ENCODE peak calls at places on chromosomes 3 and 15, in six cellular contexts. W is COLO829, G is NCI-H774, E is ELF-1, M is T-helper 9 cell, S is AG10803. A is an unnamed sample.
A peak's percentile ranks its signal among the peaks of the same experiment; 100 is the strongest.

GRCh38 chr3:61181874-61182273 is 69.4 kb downstream of the FHIT start:
- DNase-seq in W (peak; percentile 97), G (no peak), E (no peak), M (no peak), S (peak; percentile 1), A (peak; percentile 27)

GRCh38 chr3:104907507-104907906 is 459.2 kb upstream of the ALCAM start:
- DNase-seq in W (peak; percentile 11), G (no peak), E (no peak), M (no peak), S (peak; percentile 81), A (peak; percentile 90)

GRCh38 chr15:62432702-62433398 is 267.8 kb upstream of the C2CD4B start:
- DNase-seq in W (no peak), G (no peak), E (no peak), M (no peak), S (peak; percentile 77), A (no peak)

GRCh38 chr3:150419076-150419868 is 11.2 kb downstream of the TSC22D2 start:
- DNase-seq in W (no peak), G (no peak), E (no peak), M (no peak), S (no peak), A (no peak)

GRCh38 chr3:77373619-77374018 is 333.7 kb downstream of the ROBO2 start:
- DNase-seq in W (no peak), G (no peak), E (peak; percentile 1), M (no peak), S (no peak), A (no peak)

GRCh38 chr3:181999314-181999713 is 287.6 kb downstream of the SOX2 start:
- DNase-seq in W (no peak), G (no peak), E (no peak), M (no peak), S (no peak), A (no peak)

GRCh38 chr3:3800076-3800448 is 831 bp downstream of the LRRN1 start:
- DNase-seq in W (no peak), G (no peak), E (peak; percentile 41), M (no peak), S (no peak), A (no peak)

GRCh38 chr3:158382479-158382878 is 188.5 kb upstream of the MLF1 start:
- DNase-seq in W (no peak), G (no peak), E (no peak), M (no peak), S (no peak), A (no peak)

GRCh38 chr15:70587896-70588567 is 175.3 kb downstream of the UACA start:
- DNase-seq in W (no peak), G (no peak), E (no peak), M (no peak), S (no peak), A (no peak)

GRCh38 chr15:45199136-45199810 is 11.5 kb upstream of the SHF start:
- DNase-seq in W (no peak), G (no peak), E (peak; percentile 59), M (peak; percentile 12), S (no peak), A (no peak)

GRCh38 chr3:61257148-61257547 is 5.9 kb upstream of the FHIT start:
- DNase-seq in W (no peak), G (no peak), E (no peak), M (no peak), S (no peak), A (no peak)

GRCh38 chr15:31274496-31275330 is 51.9 kb upstream of the KLF13 start:
- DNase-seq in W (no peak), G (no peak), E (no peak), M (no peak), S (no peak), A (peak; percentile 3)

GRCh38 chr15:72911658-72912057 is 128.1 kb upstream of the ADPGK start:
- DNase-seq in W (no peak), G (no peak), E (no peak), M (no peak), S (no peak), A (no peak)

GRCh38 chr3:117964814-117965213 is 1069.8 kb downstream of the IGSF11 start:
- DNase-seq in W (no peak), G (no peak), E (no peak), M (no peak), S (no peak), A (no peak)

GRCh38 chr3:12198301-12198700 is 39.6 kb upstream of the TIMP4 start:
- DNase-seq in W (no peak), G (no peak), E (no peak), M (no peak), S (peak; percentile 62), A (peak; percentile 82)

GRCh38 chr3:154421067-154421466 is 8.9 kb downstream of the GPR149 start:
- DNase-seq in W (no peak), G (no peak), E (peak; percentile 8), M (no peak), S (no peak), A (no peak)

GRCh38 chr3:25585361-25586166 is 79.1 kb downstream of the TOP2B start:
- DNase-seq in W (peak; percentile 99), G (no peak), E (no peak), M (no peak), S (no peak), A (peak; percentile 17)

GRCh38 chr3:196080997-196081833 is 675 bp downstream of the TFRC start:
- DNase-seq in W (no peak), G (peak; percentile 82), E (peak; percentile 76), M (peak; percentile 29), S (peak; percentile 26), A (peak; percentile 38)

GRCh38 chr15:92968926-92969664 is 69.0 kb downstream of the CHD2 start:
- DNase-seq in W (no peak), G (no peak), E (no peak), M (no peak), S (peak; percentile 4), A (no peak)

GRCh38 chr3:187958432-187959003 is 195.4 kb upstream of the LPP start:
- DNase-seq in W (no peak), G (no peak), E (no peak), M (peak; percentile 26), S (no peak), A (no peak)

GRCh38 chr3:134312072-134312872 is 61.6 kb upstream of the RYK start:
- DNase-seq in W (no peak), G (no peak), E (peak; percentile 72), M (no peak), S (peak; percentile 69), A (no peak)

GRCh38 chr15:63372753-63373152 is 8.9 kb downstream of the CA12 start:
- DNase-seq in W (no peak), G (no peak), E (no peak), M (no peak), S (peak; percentile 86), A (peak; percentile 37)

GRCh38 chr3:59517448-59517847 is 467.6 kb upstream of the CFAP20DC start:
- DNase-seq in W (no peak), G (no peak), E (no peak), M (no peak), S (no peak), A (no peak)

GRCh38 chr3:30553641-30554316 is 52.6 kb upstream of the TGFBR2 start:
- DNase-seq in W (no peak), G (no peak), E (no peak), M (no peak), S (peak; percentile 43), A (peak; percentile 57)

GRCh38 chr3:83842511-83842910 is 1116.3 kb upstream of the CADM2 start:
- DNase-seq in W (no peak), G (no peak), E (no peak), M (no peak), S (no peak), A (no peak)

GRCh38 chr3:31562525-31562924 is 29.8 kb downstream of the STT3B start:
- DNase-seq in W (no peak), G (no peak), E (peak; percentile 69), M (no peak), S (no peak), A (no peak)

GRCh38 chr15:63203451-63204090 is 14.2 kb downstream of the RAB8B start:
- DNase-seq in W (no peak), G (no peak), E (no peak), M (peak; percentile 19), S (no peak), A (peak; percentile 76)

GRCh38 chr3:107346559-107346958 is 30.7 kb upstream of the CCDC54 start:
- DNase-seq in W (no peak), G (no peak), E (no peak), M (no peak), S (no peak), A (no peak)

GRCh38 chr15:100297812-100298211 is 44.0 kb downstream of the ADAMTS17 start:
- DNase-seq in W (no peak), G (no peak), E (no peak), M (no peak), S (no peak), A (no peak)

GRCh38 chr15:84829428-84829827 is 12.3 kb downstream of the ALPK3 start:
- DNase-seq in W (no peak), G (no peak), E (no peak), M (no peak), S (no peak), A (no peak)

GRCh38 chr3:82355228-82355627 is 593.8 kb upstream of the GBE1 start:
- DNase-seq in W (no peak), G (no peak), E (no peak), M (no peak), S (no peak), A (no peak)

GRCh38 chr15:48062476-48062875 is 58.3 kb upstream of the SLC24A5 start:
- DNase-seq in W (no peak), G (peak; percentile 40), E (no peak), M (no peak), S (no peak), A (peak; percentile 61)

GRCh38 chr3:99620077-99620476 is 18.3 kb upstream of the COL8A1 start:
- DNase-seq in W (no peak), G (no peak), E (no peak), M (no peak), S (no peak), A (no peak)

GRCh38 chr3:39445927-39446326 is 21.6 kb upstream of the MOBP start:
- DNase-seq in W (no peak), G (no peak), E (no peak), M (no peak), S (no peak), A (no peak)

GRCh38 chr3:58630081-58630709 is 36.4 kb downstream of the FAM3D start:
- DNase-seq in W (peak; percentile 56), G (peak; percentile 20), E (peak; percentile 86), M (peak; percentile 39), S (peak; percentile 72), A (peak; percentile 57)

A was measured in IMR-90.